ENCODE peak calls at places on chromosomes 11 and 22, in five cellular contexts. P is Peyer's patch; F is IMR-90; Y is brain microvascular endothelial cell; L is stimulated activated CD8-positive, alpha-beta memory T cell treated with anti-CD3 and anti-CD28 coated beads, Interleukin-15, amount 100 ng/mL, for 48 hours. C is an unnamed sample.
A peak's percentile ranks its signal among the peaks of the same experiment; 100 is the strongest.

GRCh38 chr11:2951235-2952110 is 22.3 kb upstream of the PHLDA2 start:
- DNase-seq in P (no peak), F (peak; percentile 69), Y (peak; percentile 71), L (no peak), C (no peak)

GRCh38 chr11:63553759-63554158 is 9.4 kb downstream of the PLAAT2 start:
- DNase-seq in P (no peak), F (no peak), Y (no peak), L (peak; percentile 52), C (peak; percentile 64)

GRCh38 chr11:820655-821512 is 2.2 kb downstream of the PNPLA2 start:
- DNase-seq in P (peak; percentile 86), F (peak; percentile 56), Y (no peak), L (no peak), C (no peak)

GRCh38 chr22:40826984-40827741 is 8.0 kb upstream of the SLC25A17 start:
- DNase-seq in P (no peak), F (no peak), Y (no peak), L (no peak), C (no peak)

GRCh38 chr11:113690619-113691569 is 15.2 kb downstream of the TMPRSS5 start:
- DNase-seq in P (peak; percentile 81), F (peak; percentile 32), Y (peak; percentile 69), L (no peak), C (peak; percentile 34)

GRCh38 chr11:1041936-1042608 is 5.6 kb upstream of the MUC6 start:
- DNase-seq in P (no peak), F (no peak), Y (no peak), L (no peak), C (no peak)

GRCh38 chr11:72633068-72633467 is 41.2 kb downstream of the PDE2A start:
- DNase-seq in P (no peak), F (no peak), Y (no peak), L (no peak), C (no peak)

GRCh38 chr11:124481365-124482323 is 36.1 kb upstream of the OR8B8 start:
- DNase-seq in P (no peak), F (peak; percentile 52), Y (peak; percentile 84), L (no peak), C (no peak)

GRCh38 chr11:12174145-12175143 is 64.1 kb downstream of the MICAL2 start:
- DNase-seq in P (no peak), F (peak; percentile 81), Y (no peak), L (no peak), C (no peak)

GRCh38 chr11:1117970-1118369 is 39.8 kb upstream of the MUC5AC start:
- DNase-seq in P (peak; percentile 28), F (no peak), Y (no peak), L (no peak), C (no peak)

C was measured in NK-92 treated with Interleukin-12 subunit alpha and Interleukin-12 subunit beta, amount 100 ng/mL, for 24 hours.